ENCODE peak calls at places on chromosome 1, in eight cellular contexts. E is breast epithelium; D is fibroblast of lung; W is heart left ventricle; H is PC-9; C is lower lobe of right lung; I is CD4-positive, alpha-beta memory T cell; S is Panc1. U is an unnamed sample.

GRCh38 chr1:25747046-25747705 is 52.8 kb upstream of the SELENON start:
- DNase-seq in H (no peak), C (no peak), I (no peak), S (no peak), D (no peak), E (no peak), W (peak), U (no peak)

GRCh38 chr1:27994060-27994459 is 34.3 kb downstream of the XKR8 start:
- DNase-seq in W (no peak), S (no peak), I (no peak), E (no peak), C (no peak), D (no peak), H (no peak), U (peak)

GRCh38 chr1:230611128-230611914 is 31.0 kb upstream of the COG2 start:
- DNase-seq in E (no peak), D (no peak), H (no peak), C (no peak), I (no peak), S (no peak), W (no peak), U (no peak)

GRCh38 chr1:11204396-11205190 is 15.4 kb downstream of the ANGPTL7 start:
- DNase-seq in E (no peak), S (no peak), D (no peak), C (no peak), H (no peak), I (no peak), W (no peak), U (no peak)

GRCh38 chr1:81420760-81421159 is 380.0 kb upstream of the ADGRL2 start:
- DNase-seq in C (no peak), D (peak), H (no peak), S (no peak), E (no peak), W (no peak), I (no peak), U (no peak)

GRCh38 chr1:203371288-203371687 is 20.4 kb upstream of the FMOD start:
- DNase-seq in C (no peak), S (no peak), D (no peak), I (no peak), H (no peak), W (no peak), E (no peak), U (no peak)

GRCh38 chr1:198267921-198268320 is 111.1 kb downstream of the NEK7 start:
- DNase-seq in E (no peak), C (no peak), S (no peak), W (no peak), H (no peak), D (peak), I (no peak), U (no peak)

GRCh38 chr1:42162181-42162580 is 2.4 kb downstream of the GUCA2A start:
- DNase-seq in I (no peak), C (no peak), S (no peak), D (no peak), E (no peak), W (no peak), H (no peak), U (no peak)

GRCh38 chr1:6465461-6466005 is 440 bp downstream of the TNFRSF25 start:
- DNase-seq in E (no peak), H (no peak), S (no peak), W (no peak), I (peak), D (no peak), C (no peak), U (no peak)

GRCh38 chr1:18884727-18885126 is 17.6 kb downstream of the ALDH4A1 start:
- DNase-seq in S (no peak), H (no peak), D (no peak), C (no peak), I (no peak), E (no peak), W (no peak), U (no peak)

GRCh38 chr1:116472431-116472961 is 98.3 kb downstream of the CD58 start:
- DNase-seq in D (peak), H (no peak), W (no peak), E (no peak), I (no peak), C (no peak), S (no peak), U (no peak)

GRCh38 chr1:899636-900317 is 23.9 kb upstream of the SAMD11 start:
- DNase-seq in S (no peak), D (no peak), I (no peak), W (no peak), C (no peak), H (no peak), E (no peak), U (no peak)

GRCh38 chr1:59885160-59885832 is 41.3 kb downstream of the CYP2J2 start:
- DNase-seq in D (no peak), I (no peak), C (no peak), S (no peak), W (no peak), H (no peak), E (no peak), U (no peak)

GRCh38 chr1:75440274-75440673 is 170.6 kb downstream of the SLC44A5 start:
- DNase-seq in D (no peak), H (no peak), W (no peak), C (no peak), E (no peak), I (no peak), S (no peak), U (no peak)

GRCh38 chr1:145999321-146000024 is 3.1 kb upstream of the TXNIP start:
- DNase-seq in C (no peak), S (no peak), E (no peak), H (peak), D (no peak), W (peak), I (peak), U (no peak)

GRCh38 chr1:109657395-109657794 is 1.5 kb downstream of the GSTM4 start:
- DNase-seq in E (no peak), H (peak), S (no peak), W (no peak), D (no peak), C (no peak), I (no peak), U (no peak)

GRCh38 chr1:109657970-109658369 is 2.1 kb downstream of the GSTM4 start:
- DNase-seq in H (peak), D (no peak), C (no peak), W (no peak), S (no peak), E (no peak), I (no peak), U (no peak)

GRCh38 chr1:109659145-109659544 is 3.2 kb downstream of the GSTM4 start:
- DNase-seq in W (no peak), C (no peak), S (no peak), H (peak), I (no peak), D (no peak), E (no peak), U (peak)

GRCh38 chr1:109659997-109660755 is 4.3 kb downstream of the GSTM4 start:
- DNase-seq in D (peak), S (no peak), H (no peak), W (no peak), C (no peak), I (peak), E (no peak), U (no peak)

DNA sequence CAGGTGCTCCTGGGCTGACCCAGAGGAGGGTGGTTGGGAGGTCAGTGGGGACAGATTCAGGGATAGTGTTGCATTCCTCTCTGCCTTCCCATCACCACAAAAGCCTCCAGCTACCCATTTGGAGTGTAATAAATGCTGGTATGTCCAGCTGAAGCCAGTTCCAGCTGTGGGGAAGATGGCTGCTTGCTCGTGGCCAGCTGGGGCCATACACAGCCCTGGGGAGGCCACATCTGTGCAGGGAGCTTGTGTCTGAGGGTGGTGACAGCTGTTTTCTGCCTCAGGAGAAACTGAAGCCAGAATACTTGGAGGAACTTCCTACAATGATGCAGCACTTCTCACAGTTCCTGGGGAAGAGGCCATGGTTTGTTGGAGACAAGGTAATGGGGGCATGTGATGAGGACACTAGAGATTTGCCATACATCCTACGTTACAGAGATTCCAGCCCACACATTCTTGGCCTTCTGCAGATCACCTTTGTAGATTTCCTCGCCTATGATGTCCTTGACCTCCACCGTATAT is 2.7 kb downstream of the GSTM4 start:
- DNase-seq in W (no peak), E (no peak), D (no peak), I (no peak), H (no peak), S (no peak), C (no peak), U (no peak)
- H3K4me3 ChIP-seq in W (no peak), E (no peak), D (no peak), I (no peak), H (no peak), S (no peak), C (no peak), U (no peak)

GRCh38 chr1:178580876-178581275 is 68.0 kb downstream of the TEX35 start:
- DNase-seq in I (no peak), D (no peak), H (no peak), W (no peak), C (no peak), S (no peak), E (no peak), U (no peak)
- H3K27ac ChIP-seq in I (no peak), D (no peak), H (no peak), W (no peak), C (no peak), S (no peak), E (no peak), U (no peak)

DNA sequence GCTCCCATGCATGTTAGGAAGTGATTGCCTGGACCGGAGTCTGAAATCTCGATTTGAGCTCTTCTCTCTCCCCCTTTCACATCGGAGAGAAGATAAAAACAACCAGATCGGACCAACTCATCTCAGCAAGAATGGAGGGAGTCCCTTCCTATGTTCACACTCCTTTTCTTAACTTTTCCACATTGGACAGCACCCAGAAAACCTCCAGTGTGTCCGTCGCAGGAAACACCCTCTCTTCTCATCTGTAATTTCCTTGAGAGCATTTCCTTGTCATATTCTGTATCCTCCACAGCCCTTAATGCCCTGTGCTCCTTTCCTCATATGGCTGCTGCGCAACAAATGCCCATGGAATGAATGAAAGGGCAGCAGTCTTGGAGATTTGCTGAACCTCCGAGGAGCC is 1.5 kb upstream of the TDRD10 start:
- DNase-seq in D (no peak), S (no peak), C (no peak), E (no peak), H (no peak), I (no peak), W (no peak), U (no peak)
- H3K4me3 ChIP-seq in D (no peak), S (no peak), C (peak), E (peak), H (no peak), I (no peak), W (peak), U (no peak)

GRCh38 chr1:202367200-202367742 is 18.8 kb downstream of the PPP1R12B start:
- DNase-seq in E (no peak), S (no peak), W (no peak), H (no peak), D (peak), I (no peak), C (no peak), U (no peak)
- H3K27ac ChIP-seq in E (no peak), S (no peak), W (no peak), H (no peak), D (no peak), I (no peak), C (no peak), U (no peak)

GRCh38 chr1:202159534-202160371 is 649 bp downstream of the PTPN7 start:
- DNase-seq in I (peak), H (no peak), E (no peak), C (no peak), W (no peak), S (no peak), D (no peak), U (no peak)

GRCh38 chr1:202160377-202160940 is at the start of gene PTPN7:
- DNase-seq in C (peak), H (no peak), E (no peak), S (no peak), I (peak), W (no peak), D (no peak), U (no peak)

GRCh38 chr1:202162049-202162417 is 1.6 kb upstream of the PTPN7 start:
- DNase-seq in I (peak), C (no peak), D (no peak), H (no peak), W (no peak), S (no peak), E (no peak), U (no peak)

GRCh38 chr1:202162418-202163280 is 2.2 kb upstream of the PTPN7 start:
- DNase-seq in H (no peak), I (peak), D (no peak), E (no peak), W (no peak), S (no peak), C (no peak), U (no peak)

GRCh38 chr1:202161151-202162048 is 998 bp upstream of the PTPN7 start:
- DNase-seq in D (no peak), E (no peak), I (no peak), S (no peak), H (no peak), W (no peak), C (no peak), U (no peak)
- H3K4me3 ChIP-seq in D (no peak), E (no peak), I (peak), S (no peak), H (no peak), W (no peak), C (peak), U (no peak)

DNA sequence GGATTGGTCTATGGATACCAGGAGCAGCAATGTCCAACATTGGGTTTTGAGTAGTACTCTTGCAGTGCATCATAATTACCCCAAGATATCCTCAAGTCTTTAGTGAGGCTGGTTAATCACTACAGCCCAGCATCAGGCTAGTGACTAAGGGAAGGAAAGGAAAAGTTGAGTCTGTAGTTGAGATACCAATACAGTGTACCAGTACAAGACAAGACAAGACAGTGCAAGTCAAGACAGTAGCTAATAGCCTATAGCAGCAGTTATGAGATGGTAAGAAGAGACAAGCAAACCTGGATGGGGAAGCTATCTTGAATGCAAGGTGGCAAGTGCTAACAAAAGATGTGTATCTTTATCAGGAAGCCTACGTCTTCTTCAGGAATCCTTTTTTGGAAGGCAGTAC is 13.3 kb upstream of the GNG12 start:
- DNase-seq in I (no peak), C (no peak), E (no peak), D (no peak), S (no peak), W (no peak), H (no peak), U (no peak)
- H3K27ac ChIP-seq in I (no peak), C (no peak), E (no peak), D (no peak), S (no peak), W (no peak), H (no peak), U (no peak)

DNA sequence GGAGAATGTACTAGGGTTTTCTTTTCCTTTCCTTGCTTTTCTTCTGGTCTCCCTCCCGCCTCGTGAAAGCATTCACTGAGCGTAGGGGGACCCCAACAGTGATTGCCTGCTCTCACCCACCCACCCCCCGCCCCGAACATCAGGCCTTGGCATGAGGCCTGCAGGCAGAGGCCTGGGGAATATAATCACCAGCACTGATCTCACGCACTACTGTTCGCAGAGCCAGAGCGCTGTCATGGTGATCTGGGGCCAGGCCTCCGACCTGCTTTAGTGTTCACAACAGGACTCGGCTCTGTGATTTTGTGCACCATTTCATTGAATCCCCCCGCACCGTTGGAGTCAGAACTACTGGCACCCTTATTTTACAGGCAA is 47.6 kb downstream of the LRRN2 start:
- DNase-seq in D (peak), S (no peak), W (no peak), I (no peak), H (no peak), C (no peak), E (no peak), U (peak)
- H3K4me3 ChIP-seq in D (no peak), S (no peak), W (no peak), I (no peak), H (no peak), C (no peak), E (peak), U (no peak)

GRCh38 chr1:209746469-209747269 is 9.2 kb upstream of the TRAF3IP3 start:
- DNase-seq in H (no peak), W (no peak), C (no peak), D (no peak), I (no peak), E (no peak), S (no peak), U (no peak)

GRCh38 chr1:209743145-209743482 is 12.7 kb upstream of the TRAF3IP3 start:
- DNase-seq in S (no peak), E (no peak), W (peak), H (no peak), C (no peak), I (no peak), D (peak), U (no peak)

GRCh38 chr1:209741198-209741597 is 14.7 kb upstream of the TRAF3IP3 start:
- DNase-seq in W (no peak), H (no peak), S (no peak), E (no peak), C (no peak), I (no peak), D (no peak), U (no peak)

GRCh38 chr1:209741889-209742288 is 14.0 kb upstream of the TRAF3IP3 start:
- DNase-seq in H (no peak), E (no peak), C (no peak), I (no peak), D (no peak), S (no peak), W (peak), U (no peak)

DNA sequence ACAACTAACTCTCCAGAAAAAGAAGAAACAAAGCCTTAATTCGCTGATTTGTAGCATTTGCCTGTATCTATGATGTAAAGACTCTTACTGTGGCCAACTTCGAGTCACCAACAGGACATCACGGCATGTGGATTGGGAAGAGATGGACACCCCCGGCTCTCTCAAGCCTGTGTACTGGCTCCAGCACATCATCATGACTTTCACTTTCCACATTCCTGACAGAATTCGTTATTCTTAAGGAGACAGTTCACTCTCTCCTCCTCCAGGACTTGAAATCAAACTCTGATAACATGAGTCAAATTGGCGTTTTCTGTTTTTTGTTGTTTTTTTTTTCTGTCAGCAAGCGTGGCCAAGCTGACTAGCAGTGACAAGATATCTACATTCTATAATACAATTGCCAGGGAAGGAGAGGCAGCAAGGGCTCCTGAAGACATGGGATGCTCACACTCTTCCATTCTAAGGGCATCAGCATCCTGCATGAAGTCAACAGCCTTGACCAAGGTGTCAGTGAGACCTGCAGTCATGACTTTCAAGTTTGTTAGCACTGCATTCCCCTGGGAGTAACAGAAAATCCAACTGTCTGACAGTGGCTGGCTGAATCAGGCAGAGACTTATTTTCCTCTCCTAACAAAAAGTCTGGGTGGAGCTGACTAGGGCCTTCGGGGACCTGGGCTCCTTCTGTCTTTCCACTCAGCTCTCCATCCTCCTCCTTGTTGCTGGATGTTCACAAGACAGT is 13.3 kb upstream of the TRAF3IP3 start:
- DNase-seq in I (no peak), W (no peak), E (no peak), C (no peak), S (no peak), D (peak), H (no peak), U (no peak)
- H3K27ac ChIP-seq in I (no peak), W (peak), E (peak), C (peak), S (no peak), D (peak), H (no peak), U (no peak)

GRCh38 chr1:44675186-44675585 is 672 bp downstream of the ARMH1 start:
- DNase-seq in H (no peak), W (no peak), S (no peak), I (no peak), E (peak), D (no peak), C (no peak), U (no peak)
- H3K4me3 ChIP-seq in H (peak), W (peak), S (peak), I (no peak), E (peak), D (peak), C (peak), U (peak)

GRCh38 chr1:156508205-156508954 is 7.8 kb upstream of the MEF2D start:
- DNase-seq in D (peak), S (no peak), W (peak), H (peak), C (peak), E (no peak), I (no peak), U (no peak)
- H3K27ac ChIP-seq in D (peak), S (no peak), W (peak), H (no peak), C (peak), E (peak), I (no peak), U (no peak)

U was measured in hepatocyte.